ENCODE peak calls at places on chromosome 1, in four cellular contexts. Y, V, T and H are unnamed samples.

GRCh38 chr1:229385853-229386456 is 43.1 kb upstream of the CCSAP start:
- DNase-seq in Y (no peak), V (no peak), T (no peak), H (no peak)

GRCh38 chr1:150151291-150152181 is 1.8 kb downstream of the PLEKHO1 start:
- DNase-seq in Y (no peak), V (no peak), T (peak), H (no peak)

GRCh38 chr1:111369645-111370044 is 57.9 kb downstream of the OVGP1 start:
- DNase-seq in Y (no peak), V (no peak), T (no peak), H (no peak)

GRCh38 chr1:153375511-153375910 is at the start of gene S100A12:
- DNase-seq in Y (no peak), V (no peak), T (no peak), H (no peak)

GRCh38 chr1:196733091-196733970 is 41.3 kb upstream of the CFHR3 start:
- DNase-seq in Y (no peak), V (no peak), T (no peak), H (no peak)

GRCh38 chr1:236534164-236534651 is 10.4 kb downstream of the LGALS8 start:
- DNase-seq in Y (no peak), V (no peak), T (peak), H (no peak)

GRCh38 chr1:194776657-194777056 is 1590.2 kb upstream of the B3GALT2 start:
- DNase-seq in Y (no peak), V (no peak), T (no peak), H (no peak)

GRCh38 chr1:152699746-152700145 is 1.6 kb downstream of the LCE2A start:
- DNase-seq in Y (no peak), V (no peak), T (no peak), H (no peak)

GRCh38 chr1:176815621-176816020 is 348.9 kb downstream of the ASTN1 start:
- DNase-seq in Y (no peak), V (no peak), T (no peak), H (no peak)

GRCh38 chr1:205430631-205431305 is 8.9 kb upstream of the LEMD1 start:
- DNase-seq in Y (no peak), V (no peak), T (peak), H (peak)

GRCh38 chr1:96492236-96492635 is 229.3 kb upstream of the PTBP2 start:
- DNase-seq in Y (no peak), V (no peak), T (no peak), H (no peak)

GRCh38 chr1:7503691-7504437 is 267.2 kb upstream of the VAMP3 start:
- DNase-seq in Y (no peak), V (no peak), T (no peak), H (no peak)

GRCh38 chr1:147273409-147274307 is 31.2 kb downstream of the CHD1L start:
- DNase-seq in Y (no peak), V (no peak), T (peak), H (peak)

DNA sequence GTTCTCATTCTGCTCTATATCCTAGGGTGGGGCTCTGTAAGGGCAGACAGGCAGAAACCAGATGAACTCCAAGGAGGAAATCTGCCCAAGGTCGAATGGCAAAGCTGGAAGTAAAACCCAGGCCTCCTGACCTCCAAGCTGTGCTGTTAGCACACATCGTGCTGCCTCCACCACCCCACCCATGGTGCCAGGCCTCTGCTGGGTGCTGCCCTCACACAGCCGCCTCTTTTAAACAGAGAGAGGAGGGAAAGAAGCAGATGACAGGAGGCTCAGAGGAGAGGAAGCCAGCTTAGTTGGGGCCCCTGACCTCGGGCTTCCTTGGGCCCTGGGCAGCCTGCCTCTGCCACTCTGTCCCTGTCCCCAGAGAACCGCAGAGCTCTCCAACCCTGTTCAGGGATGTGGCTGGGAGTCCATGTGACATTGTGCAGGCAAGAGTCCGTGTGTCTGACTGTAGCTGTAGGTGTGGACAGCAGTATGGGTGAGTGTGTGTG is 1.1 kb downstream of the SYNC start:
- DNase-seq in Y (no peak), V (no peak), T (peak), H (no peak)
- H3K27ac ChIP-seq in Y (peak), V (peak), T (peak), H (no peak)

GRCh38 chr1:24018611-24019580 is 38.8 kb upstream of the SRSF10 start:
- DNase-seq in Y (peak), V (peak), T (peak), H (peak)

GRCh38 chr1:24020032-24020431 is 39.9 kb upstream of the SRSF10 start:
- DNase-seq in Y (no peak), V (no peak), T (no peak), H (no peak)

GRCh38 chr1:24010650-24011049 is 30.5 kb upstream of the SRSF10 start:
- DNase-seq in Y (no peak), V (no peak), T (no peak), H (no peak)

GRCh38 chr1:24020470-24020869 is 40.3 kb upstream of the SRSF10 start:
- DNase-seq in Y (no peak), V (no peak), T (no peak), H (no peak)

GRCh38 chr1:24015226-24016210 is 35.4 kb upstream of the SRSF10 start:
- DNase-seq in Y (no peak), V (no peak), T (no peak), H (no peak)
- H3K27ac ChIP-seq in Y (peak), V (peak), T (no peak), H (peak)

GRCh38 chr1:93578433-93578830 is 103.2 kb downstream of the BCAR3 start:
- DNase-seq in Y (peak), V (no peak), T (no peak), H (no peak)

GRCh38 chr1:93577536-93578432 is 103.9 kb downstream of the BCAR3 start:
- DNase-seq in Y (peak), V (no peak), T (no peak), H (no peak)

GRCh38 chr1:93579891-93580290 is 101.7 kb downstream of the BCAR3 start:
- DNase-seq in Y (peak), V (no peak), T (peak), H (no peak)

GRCh38 chr1:93576346-93576745 is 105.3 kb downstream of the BCAR3 start:
- DNase-seq in Y (peak), V (no peak), T (no peak), H (no peak)

GRCh38 chr1:93578911-93579825 is 102.5 kb downstream of the BCAR3 start:
- DNase-seq in Y (peak), V (no peak), T (peak), H (no peak)
- H3K27ac ChIP-seq in Y (peak), V (peak), T (peak), H (no peak)

DNA sequence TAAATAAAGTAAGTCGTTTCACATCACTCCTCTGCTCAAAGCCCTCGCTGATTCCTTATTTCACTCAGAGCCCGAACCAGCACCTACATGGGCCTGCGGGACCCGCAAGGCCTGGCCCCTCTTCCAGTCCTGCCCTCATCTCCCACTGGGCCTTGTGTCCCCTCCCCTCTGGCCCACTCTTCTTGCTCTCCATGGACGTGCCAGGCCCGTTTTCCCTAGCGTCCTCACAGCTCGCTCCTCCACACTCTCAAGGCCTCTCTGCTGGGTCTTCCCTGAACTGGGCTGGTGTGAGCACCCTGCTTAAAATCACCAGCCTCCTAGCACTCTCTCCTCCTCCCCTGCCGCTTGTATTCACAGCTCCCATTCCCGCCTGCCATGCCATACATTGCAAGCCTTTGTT is 237.9 kb downstream of the FOXD2 start:
- DNase-seq in Y (no peak), V (no peak), T (no peak), H (no peak)
- H3K27ac ChIP-seq in Y (no peak), V (no peak), T (no peak), H (no peak)

GRCh38 chr1:209105769-209106168 is 477.7 kb upstream of the CAMK1G start:
- DNase-seq in Y (no peak), V (no peak), T (no peak), H (no peak)

GRCh38 chr1:209106861-209107260 is 476.7 kb upstream of the CAMK1G start:
- DNase-seq in Y (no peak), V (no peak), T (no peak), H (no peak)

GRCh38 chr1:209107535-209107934 is 476.0 kb upstream of the CAMK1G start:
- DNase-seq in Y (no peak), V (no peak), T (no peak), H (no peak)

GRCh38 chr1:209104646-209105045 is 478.9 kb upstream of the CAMK1G start:
- DNase-seq in Y (no peak), V (no peak), T (no peak), H (no peak)

DNA sequence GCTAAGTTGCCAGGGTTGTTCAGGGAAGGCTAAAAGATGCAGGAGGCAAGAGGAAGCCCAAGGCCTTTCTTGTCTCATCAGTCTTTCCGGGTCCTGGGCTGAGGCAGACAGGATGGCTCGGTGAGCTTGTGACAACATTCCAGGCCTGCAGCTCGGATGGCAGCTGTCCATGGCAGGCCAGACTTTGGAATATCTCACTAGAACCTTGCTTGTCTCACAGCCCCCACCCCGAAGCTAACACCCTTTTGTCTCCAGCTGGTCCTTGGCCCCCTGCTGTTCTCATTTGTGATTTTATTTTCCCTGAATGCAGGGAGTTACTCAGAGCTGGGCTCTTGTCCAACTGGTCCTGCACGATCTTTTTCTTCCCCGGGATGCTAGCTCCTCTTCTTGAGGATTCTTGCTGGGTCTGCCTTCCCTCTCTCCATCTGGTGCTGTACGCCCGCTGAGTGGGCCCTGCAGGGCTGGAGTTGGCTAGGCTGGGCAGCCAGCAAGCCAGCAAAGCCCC is 477.2 kb upstream of the CAMK1G start:
- DNase-seq in Y (no peak), V (no peak), T (peak), H (no peak)
- H3K27ac ChIP-seq in Y (no peak), V (no peak), T (no peak), H (no peak)

GRCh38 chr1:164561461-164561860 is 2.5 kb downstream of the PBX1 start:
- DNase-seq in Y (no peak), V (no peak), T (peak), H (no peak)

GRCh38 chr1:164561007-164561406 is 2.0 kb downstream of the PBX1 start:
- DNase-seq in Y (no peak), V (no peak), T (peak), H (no peak)

GRCh38 chr1:164560076-164560475 is 1.1 kb downstream of the PBX1 start:
- DNase-seq in Y (no peak), V (no peak), T (peak), H (no peak)

GRCh38 chr1:164559342-164560070 is 522 bp downstream of the PBX1 start:
- DNase-seq in Y (peak), V (no peak), T (peak), H (no peak)

DNA sequence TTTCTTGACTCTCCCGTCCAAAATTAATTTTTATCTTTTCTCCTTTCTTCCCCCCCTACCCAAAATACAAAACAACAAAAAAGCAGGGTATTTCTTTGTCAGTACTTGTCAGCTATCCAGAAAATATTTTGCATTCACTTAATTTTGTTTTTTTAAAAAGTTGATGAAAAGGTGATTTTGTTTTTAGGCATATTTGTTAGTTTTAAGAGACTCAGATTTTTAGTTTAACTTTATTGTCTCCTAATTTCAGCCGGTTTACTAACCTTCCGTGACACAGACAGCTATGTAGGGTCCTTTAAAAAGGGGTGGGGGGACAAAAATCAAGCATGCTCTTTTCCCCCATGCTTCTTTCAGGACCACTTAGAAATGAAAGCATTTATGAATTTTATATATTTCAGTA is 1.5 kb downstream of the PBX1 start:
- DNase-seq in Y (no peak), V (no peak), T (no peak), H (no peak)
- H3K27ac ChIP-seq in Y (peak), V (peak), T (peak), H (no peak)

DNA sequence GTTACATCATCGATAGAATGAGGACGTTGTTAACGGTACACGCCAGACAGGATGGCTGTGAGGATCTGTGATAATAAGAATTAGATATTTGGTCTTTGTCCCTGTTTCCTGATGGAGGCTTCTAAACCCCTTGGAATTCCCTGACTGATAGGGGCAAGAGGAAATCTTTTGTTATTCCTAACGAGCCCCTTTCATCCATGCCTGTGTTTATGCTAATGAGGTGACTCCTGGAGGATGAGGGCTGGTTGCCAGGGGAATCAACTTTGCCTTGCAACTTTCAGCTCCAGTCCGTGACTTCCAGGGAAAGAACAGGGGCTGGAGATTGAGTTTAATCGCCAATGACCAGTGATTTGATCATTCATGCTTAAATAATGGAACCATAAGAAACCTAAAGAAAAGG is 39.3 kb upstream of the NLRP3 start:
- DNase-seq in Y (no peak), V (no peak), T (no peak), H (no peak)
- H3K27ac ChIP-seq in Y (no peak), V (no peak), T (no peak), H (no peak)

GRCh38 chr1:35557118-35557610 is at the start of gene KIAA0319L:
- DNase-seq in Y (no peak), V (peak), T (peak), H (peak)

GRCh38 chr1:35556494-35557117 is 597 bp downstream of the KIAA0319L start:
- DNase-seq in Y (no peak), V (no peak), T (no peak), H (no peak)

GRCh38 chr1:35554261-35555211 is 2.7 kb downstream of the KIAA0319L start:
- DNase-seq in Y (peak), V (no peak), T (no peak), H (no peak)

GRCh38 chr1:35555212-35555584 is 2.0 kb downstream of the KIAA0319L start:
- DNase-seq in Y (no peak), V (no peak), T (no peak), H (no peak)

GRCh38 chr1:35555601-35556477 is 1.4 kb downstream of the KIAA0319L start:
- DNase-seq in Y (no peak), V (no peak), T (no peak), H (no peak)
- H3K27ac ChIP-seq in Y (no peak), V (peak), T (no peak), H (peak)